ENCODE peak calls at places on chromosome 10, in eight cellular contexts. F, V, A, C, T, Z, P and I are unnamed samples.

GRCh38 chr10:62614389-62615157 is 189.9 kb upstream of the ADO start:
- DNase-seq in F (no peak), V (no peak), A (no peak), C (no peak), T (no peak), Z (no peak), P (peak; percentile 62), I (no peak)

GRCh38 chr10:124032982-124033886 is 60.2 kb downstream of the CHST15 start:
- DNase-seq in F (no peak), V (no peak), A (no peak), C (no peak), T (no peak), Z (no peak), P (no peak), I (peak; percentile 46)

GRCh38 chr10:132211246-132211645 is 24.5 kb downstream of the DPYSL4 start:
- DNase-seq in F (no peak), V (no peak), A (no peak), C (no peak), T (no peak), Z (no peak), P (no peak), I (no peak)

GRCh38 chr10:43377393-43377883 is 6.0 kb downstream of the FXYD4 start:
- DNase-seq in F (no peak), V (no peak), A (no peak), C (peak; percentile 91), T (no peak), Z (peak; percentile 5), P (no peak), I (peak; percentile 72)

GRCh38 chr10:6036861-6037321 is 25.3 kb downstream of the IL2RA start:
- DNase-seq in F (no peak), V (no peak), A (no peak), C (no peak), T (no peak), Z (no peak), P (no peak), I (no peak)

GRCh38 chr10:102682981-102683380 is 31.2 kb downstream of the ARL3 start:
- DNase-seq in F (no peak), V (no peak), A (no peak), C (no peak), T (no peak), Z (no peak), P (no peak), I (no peak)

GRCh38 chr10:49173201-49173772 is 14.9 kb downstream of the TMEM273 start:
- DNase-seq in F (no peak), V (no peak), A (no peak), C (no peak), T (no peak), Z (no peak), P (no peak), I (no peak)

GRCh38 chr10:94115725-94116124 is 122.0 kb downstream of the PLCE1 start:
- DNase-seq in F (no peak), V (no peak), A (no peak), C (peak; percentile 22), T (no peak), Z (no peak), P (no peak), I (no peak)

GRCh38 chr10:14904316-14904732 is 25.7 kb downstream of the SUV39H2 start:
- DNase-seq in F (peak; percentile 53), V (no peak), A (no peak), C (peak; percentile 6), T (no peak), Z (no peak), P (no peak), I (no peak)

GRCh38 chr10:60040003-60040662 is 133.8 kb upstream of the CCDC6 start:
- DNase-seq in F (no peak), V (no peak), A (peak; percentile 87), C (no peak), T (no peak), Z (no peak), P (no peak), I (no peak)

GRCh38 chr10:28686835-28687682 is 9.7 kb downstream of the BAMBI start:
- DNase-seq in F (no peak), V (no peak), A (no peak), C (no peak), T (no peak), Z (no peak), P (no peak), I (no peak)

GRCh38 chr10:34771106-34771505 is 44.0 kb downstream of the PARD3 start:
- DNase-seq in F (no peak), V (no peak), A (no peak), C (no peak), T (no peak), Z (no peak), P (no peak), I (no peak)

GRCh38 chr10:49739426-49739825 is 22.7 kb downstream of the OGDHL start:
- DNase-seq in F (no peak), V (no peak), A (no peak), C (no peak), T (no peak), Z (no peak), P (no peak), I (peak; percentile 54)

GRCh38 chr10:96401036-96401435 is 42.2 kb upstream of the OPALIN start:
- DNase-seq in F (no peak), V (no peak), A (no peak), C (no peak), T (no peak), Z (no peak), P (no peak), I (no peak)

GRCh38 chr10:114654829-114655575 is 3.1 kb downstream of the ABLIM1 start:
- DNase-seq in F (no peak), V (no peak), A (no peak), C (peak; percentile 25), T (no peak), Z (no peak), P (no peak), I (no peak)

GRCh38 chr10:80598951-80599350 is 61.2 kb downstream of the SH2D4B start:
- DNase-seq in F (no peak), V (no peak), A (no peak), C (no peak), T (no peak), Z (no peak), P (no peak), I (no peak)

GRCh38 chr10:33258951-33259350 is 75.5 kb downstream of the NRP1 start:
- DNase-seq in F (no peak), V (no peak), A (no peak), C (no peak), T (no peak), Z (no peak), P (no peak), I (no peak)

GRCh38 chr10:78954009-78954297 is 114.8 kb upstream of the ZMIZ1 start:
- DNase-seq in F (no peak), V (no peak), A (no peak), C (no peak), T (no peak), Z (no peak), P (no peak), I (no peak)

GRCh38 chr10:100359529-100360150 is 12.6 kb downstream of the SCD start:
- DNase-seq in F (no peak), V (no peak), A (peak; percentile 50), C (no peak), T (no peak), Z (no peak), P (no peak), I (no peak)

GRCh38 chr10:43076876-43077420 is at the start of gene RET:
- DNase-seq in F (no peak), V (peak; percentile 35), A (no peak), C (no peak), T (no peak), Z (no peak), P (peak; percentile 57), I (no peak)

GRCh38 chr10:43121444-43121843 is 16.8 kb upstream of the CSGALNACT2 start:
- DNase-seq in F (no peak), V (no peak), A (no peak), C (no peak), T (no peak), Z (no peak), P (no peak), I (peak; percentile 67)

GRCh38 chr10:52187521-52188258 is 126.4 kb upstream of the DKK1 start:
- DNase-seq in F (no peak), V (no peak), A (no peak), C (no peak), T (no peak), Z (no peak), P (no peak), I (no peak)

GRCh38 chr10:34109952-34110702 is 705.0 kb downstream of the PARD3 start:
- DNase-seq in F (no peak), V (no peak), A (no peak), C (no peak), T (no peak), Z (no peak), P (no peak), I (no peak)

GRCh38 chr10:91552706-91553105 is 80.2 kb downstream of the PPP1R3C start:
- DNase-seq in F (no peak), V (no peak), A (no peak), C (no peak), T (no peak), Z (no peak), P (no peak), I (no peak)
- TF ChIP-seq CTCF in F (peak; percentile 4), V (no peak), A (peak; percentile 39), C (no peak), T (peak; percentile 40), Z (no peak), P (peak; percentile 4), I (peak; percentile 37)

DNA sequence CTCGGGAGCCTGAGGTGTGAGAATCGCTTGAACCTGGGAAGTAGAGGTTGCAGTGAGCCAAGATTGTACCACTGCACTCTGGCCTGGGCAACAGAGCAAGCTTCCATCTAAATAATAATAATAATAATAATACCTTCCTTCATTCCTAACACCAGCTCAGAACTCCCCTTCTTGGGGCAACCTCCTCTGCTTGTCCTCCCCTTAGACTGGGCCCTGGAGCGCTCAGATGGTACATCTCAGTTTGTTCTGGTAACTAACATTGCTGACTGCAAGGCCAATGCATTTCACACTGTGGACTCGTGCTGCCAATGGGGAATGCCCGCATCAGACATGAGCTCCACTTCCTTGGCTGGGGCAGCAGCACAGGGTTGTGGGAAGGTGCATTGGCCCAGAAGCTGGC is 77.6 kb downstream of the C10orf105 start:
- DNase-seq in F (no peak), V (no peak), A (no peak), C (no peak), T (no peak), Z (no peak), P (no peak), I (no peak)
- TF ChIP-seq CTCF in F (no peak), V (no peak), A (no peak), C (no peak), T (no peak), Z (no peak), P (no peak), I (no peak)

DNA sequence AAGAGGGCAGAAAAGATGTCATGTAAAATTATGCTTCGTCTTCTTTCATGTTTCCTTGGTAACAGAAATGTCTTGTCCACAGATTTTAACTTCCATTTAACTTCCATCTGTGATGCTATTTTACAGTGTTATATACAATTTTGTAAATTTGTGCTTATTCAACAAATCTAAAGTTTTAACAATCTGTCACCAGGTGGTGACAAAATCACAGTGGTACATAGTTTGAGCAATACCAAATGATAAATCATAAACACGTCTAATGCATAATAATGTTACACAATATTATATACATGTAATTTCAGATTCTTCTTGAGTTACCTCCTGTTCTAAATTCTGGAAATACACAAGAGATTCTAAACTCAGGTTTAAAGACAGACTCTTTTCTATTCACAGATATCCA is 784.4 kb upstream of the CELF2 start:
- DNase-seq in F (no peak), V (no peak), A (no peak), C (no peak), T (no peak), Z (no peak), P (no peak), I (no peak)
- TF ChIP-seq CTCF in F (peak; percentile 5), V (no peak), A (no peak), C (no peak), T (no peak), Z (no peak), P (no peak), I (peak; percentile 18)

GRCh38 chr10:70743430-70743788 is 41.8 kb downstream of the TBATA start:
- DNase-seq in F (no peak), V (no peak), A (no peak), C (no peak), T (no peak), Z (no peak), P (no peak), I (peak; percentile 47)
- TF ChIP-seq CTCF in F (no peak), V (no peak), A (no peak), C (no peak), T (no peak), Z (no peak), P (no peak), I (no peak)